ENCODE peak calls at places on chromosomes 16 and 17, in four cellular contexts. S is kidney epithelial cell, Q is fibroblast of lung, F is neural progenitor cell. U is an unnamed sample.

GRCh38 chr17:8124350-8125195 is 667 bp upstream of the HES7 start:
- DNase-seq in S (no peak), Q (peak), F (peak), U (no peak)

GRCh38 chr17:17425005-17425404 is 51.8 kb upstream of the MED9 start:
- DNase-seq in Q (no peak), F (no peak), S (no peak), U (peak)

GRCh38 chr16:69179255-69180010 is 7.5 kb upstream of the SNTB2 start:
- DNase-seq in S (no peak), Q (peak), F (no peak), U (peak)

GRCh38 chr17:81097943-81098308 is 63.0 kb downstream of the BAIAP2 start:
- DNase-seq in Q (peak), F (no peak), S (no peak), U (peak)

GRCh38 chr17:41567317-41567716 is 4.5 kb downstream of the KRT9 start:
- DNase-seq in S (no peak), F (no peak), Q (no peak), U (no peak)

GRCh38 chr16:82524939-82525338 is 101.8 kb upstream of the CDH13 start:
- DNase-seq in S (no peak), Q (no peak), F (no peak), U (no peak)

GRCh38 chr17:49165143-49165542 is 32.6 kb downstream of the B4GALNT2 start:
- DNase-seq in S (no peak), F (no peak), Q (no peak), U (no peak)

GRCh38 chr16:63983401-63983800 is 1138.5 kb downstream of the CDH11 start:
- DNase-seq in F (no peak), S (no peak), Q (no peak), U (no peak)

GRCh38 chr16:30356401-30357084 is 1.4 kb upstream of the CD2BP2 start:
- DNase-seq in Q (no peak), F (no peak), S (no peak), U (no peak)

GRCh38 chr17:53806473-53806872 is 16.3 kb upstream of the KIF2B start:
- DNase-seq in F (no peak), S (no peak), Q (no peak), U (no peak)

GRCh38 chr16:81767987-81768592 is 11.0 kb upstream of the PLCG2 start:
- DNase-seq in Q (no peak), F (no peak), S (no peak), U (no peak)

GRCh38 chr16:1470543-1471251 is 4.1 kb downstream of the CLCN7 start:
- DNase-seq in Q (peak), S (peak), F (no peak), U (no peak)

GRCh38 chr16:12612598-12613101 is 191.0 kb downstream of the CPPED1 start:
- DNase-seq in S (peak), F (no peak), Q (peak), U (no peak)

GRCh38 chr16:3618782-3619166 is 7.4 kb upstream of the SLX4 start:
- DNase-seq in S (no peak), F (no peak), Q (no peak), U (no peak)

U was measured in HFFc6.